ENCODE peak calls at places on chromosome 17, in seven cellular contexts. X is fibroblast of mammary gland; W is PC-3; Z is cardiac muscle cell; K is esophagus squamous epithelium; P is stimulated activated CD8-positive, alpha-beta memory T cell treated with anti-CD3 and anti-CD28 coated beads, Interleukin-7, amount 100 ng/mL, for 1 hour; V is Caki2. A is an unnamed sample.

GRCh38 chr17:28133562-28133970 is 91.1 kb downstream of the NLK start:
- DNase-seq in X (peak), W (peak), Z (peak), K (no peak), P (no peak), V (peak), A (peak)

GRCh38 chr17:47427985-47428384 is 102.9 kb upstream of the NPEPPS start:
- DNase-seq in X (no peak), W (no peak), Z (no peak), K (no peak), P (no peak), V (no peak), A (no peak)

GRCh38 chr17:13044713-13045112 is 26.9 kb upstream of the ELAC2 start:
- DNase-seq in X (peak), W (no peak), Z (no peak), K (no peak), P (no peak), V (no peak), A (no peak)

GRCh38 chr17:77365584-77366186 is 224.9 kb downstream of the SEC14L1 start:
- DNase-seq in X (peak), W (peak), Z (peak), K (no peak), P (no peak), V (peak), A (peak)

GRCh38 chr17:78665952-78666920 is 89.0 kb upstream of the DNAH17 start:
- DNase-seq in X (no peak), W (peak), Z (peak), K (no peak), P (no peak), V (no peak), A (no peak)

GRCh38 chr17:71938340-71939010 is 182.3 kb upstream of the SOX9 start:
- DNase-seq in X (no peak), W (no peak), Z (no peak), K (no peak), P (no peak), V (no peak), A (no peak)

GRCh38 chr17:52636443-52636842 is 477.9 kb upstream of the CA10 start:
- DNase-seq in X (no peak), W (no peak), Z (no peak), K (no peak), P (no peak), V (no peak), A (no peak)

GRCh38 chr17:20008242-20009051 is 712 bp upstream of the SPECC1 start:
- DNase-seq in X (peak), W (peak), Z (no peak), K (no peak), P (no peak), V (no peak), A (no peak)